ENCODE peak calls at places on chromosomes 1 and 21, in six cellular contexts. H, W, U, I, V and S are unnamed samples.

GRCh38 chr1:221670081-221670480 is 71.8 kb downstream of the DUSP10 start:
- DNase-seq in H (no peak), W (no peak), U (no peak), I (no peak), V (no peak), S (no peak)

GRCh38 chr1:94922756-94923465 is 4.0 kb downstream of the CNN3 start:
- DNase-seq in H (no peak), W (no peak), U (no peak), I (no peak), V (no peak), S (no peak)

GRCh38 chr1:232822524-232822923 is 17.3 kb downstream of the MAP10 start:
- DNase-seq in H (no peak), W (no peak), U (no peak), I (no peak), V (no peak), S (no peak)

GRCh38 chr1:178540646-178541045 is 27.7 kb downstream of the TEX35 start:
- DNase-seq in H (no peak), W (peak), U (no peak), I (no peak), V (no peak), S (no peak)

GRCh38 chr1:221247050-221247449 is 367.8 kb downstream of the HLX start:
- DNase-seq in H (no peak), W (no peak), U (no peak), I (no peak), V (no peak), S (no peak)

GRCh38 chr1:227321035-227321434 is 2.7 kb upstream of the CDC42BPA start:
- DNase-seq in H (no peak), W (no peak), U (no peak), I (no peak), V (no peak), S (no peak)

GRCh38 chr21:25421327-25422028 is 185.8 kb downstream of the MRPL39 start:
- DNase-seq in H (peak), W (peak), U (no peak), I (peak), V (peak), S (peak)

GRCh38 chr1:209585672-209586071 is 2.2 kb downstream of the CAMK1G start:
- DNase-seq in H (no peak), W (peak), U (peak), I (peak), V (no peak), S (no peak)